ENCODE peak calls at places on chromosomes 6 and 20, in five cellular contexts. One of them, this sample, is unnamed.

GRCh38 chr6:163354779-163355431 is 59.6 kb upstream of the QKI start:
- DNase-seq in body of pancreas: peak
- DNase-seq in OCI-LY7: no peak
- DNase-seq in heart left ventricle: peak
- DNase-seq in psoas muscle: peak
- DNase-seq in this sample: no peak

GRCh38 chr6:159804504-159804903 is 4.4 kb downstream of the PNLDC1 start:
- DNase-seq in body of pancreas: no peak
- DNase-seq in OCI-LY7: no peak
- DNase-seq in heart left ventricle: no peak
- DNase-seq in psoas muscle: no peak
- DNase-seq in this sample: no peak

GRCh38 chr6:126156973-126157372 is 170.6 kb downstream of the TRMT11 start:
- DNase-seq in body of pancreas: no peak
- DNase-seq in OCI-LY7: no peak
- DNase-seq in heart left ventricle: no peak
- DNase-seq in psoas muscle: no peak
- DNase-seq in this sample: no peak

GRCh38 chr20:33909331-33909921 is 84.3 kb upstream of the RALY start:
- DNase-seq in body of pancreas: no peak
- DNase-seq in OCI-LY7: no peak
- DNase-seq in heart left ventricle: no peak
- DNase-seq in psoas muscle: no peak
- DNase-seq in this sample: no peak

GRCh38 chr6:163457637-163458561 is 43.4 kb downstream of the QKI start:
- DNase-seq in body of pancreas: no peak
- DNase-seq in OCI-LY7: no peak
- DNase-seq in heart left ventricle: no peak
- DNase-seq in psoas muscle: peak
- DNase-seq in this sample: no peak

GRCh38 chr6:34663887-34664269 is 32.7 kb downstream of the ILRUN start:
- DNase-seq in body of pancreas: no peak
- DNase-seq in OCI-LY7: no peak
- DNase-seq in heart left ventricle: no peak
- DNase-seq in psoas muscle: no peak
- DNase-seq in this sample: no peak

GRCh38 chr6:37779902-37780628 is 39.5 kb upstream of the ZFAND3 start:
- DNase-seq in body of pancreas: no peak
- DNase-seq in OCI-LY7: no peak
- DNase-seq in heart left ventricle: no peak
- DNase-seq in psoas muscle: no peak
- DNase-seq in this sample: no peak

GRCh38 chr6:1348675-1349074 is 36.8 kb downstream of the FOXQ1 start:
- DNase-seq in body of pancreas: no peak
- DNase-seq in OCI-LY7: no peak
- DNase-seq in heart left ventricle: peak
- DNase-seq in psoas muscle: peak
- DNase-seq in this sample: no peak

GRCh38 chr6:109024784-109025183 is 69.9 kb downstream of the SESN1 start:
- DNase-seq in body of pancreas: no peak
- DNase-seq in OCI-LY7: no peak
- DNase-seq in heart left ventricle: no peak
- DNase-seq in psoas muscle: peak
- DNase-seq in this sample: no peak

GRCh38 chr6:63923139-63923739 is 287.6 kb downstream of the PHF3 start:
- DNase-seq in body of pancreas: no peak
- DNase-seq in OCI-LY7: peak
- DNase-seq in heart left ventricle: no peak
- DNase-seq in psoas muscle: no peak
- DNase-seq in this sample: no peak

GRCh38 chr6:147116043-147116442 is 88.2 kb upstream of the STXBP5 start:
- DNase-seq in body of pancreas: no peak
- DNase-seq in OCI-LY7: no peak
- DNase-seq in heart left ventricle: no peak
- DNase-seq in psoas muscle: no peak
- DNase-seq in this sample: no peak

GRCh38 chr6:167828325-167828956 is 1.7 kb downstream of the AFDN start:
- DNase-seq in body of pancreas: no peak
- DNase-seq in OCI-LY7: peak
- DNase-seq in heart left ventricle: no peak
- DNase-seq in psoas muscle: no peak
- DNase-seq in this sample: no peak

GRCh38 chr6:1313755-1314503 is 2.0 kb downstream of the FOXQ1 start:
- DNase-seq in body of pancreas: peak
- DNase-seq in OCI-LY7: no peak
- DNase-seq in heart left ventricle: no peak
- DNase-seq in psoas muscle: no peak
- DNase-seq in this sample: no peak

GRCh38 chr6:10837692-10837996 is 695 bp downstream of the MAK start:
- DNase-seq in body of pancreas: peak
- DNase-seq in OCI-LY7: no peak
- DNase-seq in heart left ventricle: no peak
- DNase-seq in psoas muscle: no peak
- DNase-seq in this sample: no peak

GRCh38 chr6:98980814-98981213 is 33.1 kb upstream of the FBXL4 start:
- DNase-seq in body of pancreas: no peak
- DNase-seq in OCI-LY7: peak
- DNase-seq in heart left ventricle: no peak
- DNase-seq in psoas muscle: no peak
- DNase-seq in this sample: no peak

GRCh38 chr6:2885967-2886731 is 17.0 kb downstream of the SERPINB9 start:
- DNase-seq in body of pancreas: no peak
- DNase-seq in OCI-LY7: peak
- DNase-seq in heart left ventricle: no peak
- DNase-seq in psoas muscle: no peak
- DNase-seq in this sample: peak

GRCh38 chr6:74568851-74569250 is 637.0 kb downstream of the COL12A1 start:
- DNase-seq in body of pancreas: no peak
- DNase-seq in OCI-LY7: no peak
- DNase-seq in heart left ventricle: no peak
- DNase-seq in psoas muscle: no peak
- DNase-seq in this sample: no peak

GRCh38 chr6:157613011-157613522 is 210.0 kb upstream of the SNX9 start:
- DNase-seq in body of pancreas: no peak
- DNase-seq in OCI-LY7: no peak
- DNase-seq in heart left ventricle: no peak
- DNase-seq in psoas muscle: no peak
- DNase-seq in this sample: no peak

GRCh38 chr6:73481969-73482368 is 20.4 kb downstream of the MTO1 start:
- DNase-seq in body of pancreas: no peak
- DNase-seq in OCI-LY7: no peak
- DNase-seq in heart left ventricle: no peak
- DNase-seq in psoas muscle: no peak
- DNase-seq in this sample: no peak

GRCh38 chr20:25283221-25283951 is 35.5 kb downstream of the PYGB start:
- DNase-seq in body of pancreas: peak
- DNase-seq in OCI-LY7: no peak
- DNase-seq in heart left ventricle: peak
- DNase-seq in psoas muscle: no peak
- DNase-seq in this sample: no peak

GRCh38 chr6:122548281-122548680 is 61.9 kb upstream of the PKIB start:
- DNase-seq in body of pancreas: no peak
- DNase-seq in OCI-LY7: no peak
- DNase-seq in heart left ventricle: no peak
- DNase-seq in psoas muscle: no peak
- DNase-seq in this sample: no peak

GRCh38 chr20:12824353-12824752 is 184.4 kb upstream of the SPTLC3 start:
- DNase-seq in body of pancreas: no peak
- DNase-seq in OCI-LY7: no peak
- DNase-seq in heart left ventricle: no peak
- DNase-seq in psoas muscle: no peak
- DNase-seq in this sample: no peak

GRCh38 chr6:63936399-63936798 is 300.8 kb downstream of the PHF3 start:
- DNase-seq in body of pancreas: no peak
- DNase-seq in OCI-LY7: no peak
- DNase-seq in heart left ventricle: no peak
- DNase-seq in psoas muscle: no peak
- DNase-seq in this sample: no peak

GRCh38 chr6:71334768-71335167 is 46.2 kb downstream of the OGFRL1 start:
- DNase-seq in body of pancreas: no peak
- DNase-seq in OCI-LY7: no peak
- DNase-seq in heart left ventricle: no peak
- DNase-seq in psoas muscle: no peak
- DNase-seq in this sample: no peak

GRCh38 chr20:22453244-22454080 is 130.9 kb downstream of the FOXA2 start:
- DNase-seq in body of pancreas: peak
- DNase-seq in OCI-LY7: no peak
- DNase-seq in heart left ventricle: no peak
- DNase-seq in psoas muscle: no peak
- DNase-seq in this sample: no peak

GRCh38 chr6:36780517-36781210 is 58.6 kb downstream of the CPNE5 start:
- DNase-seq in body of pancreas: peak
- DNase-seq in OCI-LY7: peak
- DNase-seq in heart left ventricle: no peak
- DNase-seq in psoas muscle: no peak
- DNase-seq in this sample: no peak

GRCh38 chr6:33742837-33743236 is 3.9 kb downstream of the IP6K3 start:
- DNase-seq in body of pancreas: no peak
- DNase-seq in OCI-LY7: no peak
- DNase-seq in heart left ventricle: no peak
- DNase-seq in psoas muscle: no peak
- DNase-seq in this sample: no peak

GRCh38 chr6:52846002-52846401 is 5.4 kb upstream of the GSTA5 start:
- DNase-seq in body of pancreas: no peak
- DNase-seq in OCI-LY7: no peak
- DNase-seq in heart left ventricle: no peak
- DNase-seq in psoas muscle: no peak
- DNase-seq in this sample: no peak

GRCh38 chr6:159106627-159107241 is 61.9 kb upstream of the TAGAP start:
- DNase-seq in body of pancreas: peak
- DNase-seq in OCI-LY7: peak
- DNase-seq in heart left ventricle: peak
- DNase-seq in psoas muscle: peak
- DNase-seq in this sample: no peak

GRCh38 chr20:53622247-53623114 is 28.8 kb upstream of the ZNF217 start:
- DNase-seq in body of pancreas: no peak
- DNase-seq in OCI-LY7: peak
- DNase-seq in heart left ventricle: no peak
- DNase-seq in psoas muscle: no peak
- DNase-seq in this sample: no peak

GRCh38 chr6:95227301-95227700 is 350.0 kb upstream of the MANEA start:
- DNase-seq in body of pancreas: no peak
- DNase-seq in OCI-LY7: no peak
- DNase-seq in heart left ventricle: no peak
- DNase-seq in psoas muscle: no peak
- DNase-seq in this sample: no peak

GRCh38 chr6:18148304-18149025 is 6.4 kb downstream of the TPMT start:
- DNase-seq in body of pancreas: no peak
- DNase-seq in OCI-LY7: no peak
- DNase-seq in heart left ventricle: no peak
- DNase-seq in psoas muscle: no peak
- DNase-seq in this sample: no peak

GRCh38 chr6:34147906-34148701 is 2.2 kb upstream of the GRM4 start:
- DNase-seq in body of pancreas: no peak
- DNase-seq in OCI-LY7: peak
- DNase-seq in heart left ventricle: no peak
- DNase-seq in psoas muscle: no peak
- DNase-seq in this sample: no peak

DNA sequence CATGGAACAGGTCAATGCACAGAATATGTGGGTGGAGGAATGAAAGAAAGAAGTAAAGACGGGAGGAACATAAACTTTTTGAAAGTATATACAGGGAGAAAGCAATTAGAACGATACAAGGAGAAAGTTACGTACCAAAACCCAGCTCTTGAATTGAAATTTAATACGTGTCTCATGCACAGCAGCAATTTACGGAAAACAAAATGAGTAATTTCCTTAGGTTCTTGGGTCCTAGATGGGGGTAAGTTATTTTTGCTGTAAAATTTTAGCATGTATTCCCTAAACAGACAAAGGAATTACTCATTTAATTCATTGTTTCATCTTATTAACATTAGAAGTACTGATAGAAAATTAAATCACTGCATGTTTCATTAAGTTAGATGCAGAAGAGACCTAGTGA is 75.8 kb downstream of the PDE10A start:
- DNase-seq in body of pancreas: no peak
- DNase-seq in OCI-LY7: no peak
- DNase-seq in heart left ventricle: no peak
- DNase-seq in psoas muscle: no peak
- DNase-seq in this sample: no peak
- H3K4me3 ChIP-seq in body of pancreas: no peak
- H3K4me3 ChIP-seq in OCI-LY7: no peak
- H3K4me3 ChIP-seq in heart left ventricle: no peak
- H3K4me3 ChIP-seq in psoas muscle: no peak
- H3K4me3 ChIP-seq in this sample: no peak

GRCh38 chr6:127938701-127939100 is 37.8 kb upstream of the THEMIS start:
- DNase-seq in body of pancreas: no peak
- DNase-seq in OCI-LY7: no peak
- DNase-seq in heart left ventricle: no peak
- DNase-seq in psoas muscle: no peak
- DNase-seq in this sample: no peak
- H3K4me3 ChIP-seq in body of pancreas: no peak
- H3K4me3 ChIP-seq in OCI-LY7: no peak
- H3K4me3 ChIP-seq in heart left ventricle: no peak
- H3K4me3 ChIP-seq in psoas muscle: no peak
- H3K4me3 ChIP-seq in this sample: no peak

DNA sequence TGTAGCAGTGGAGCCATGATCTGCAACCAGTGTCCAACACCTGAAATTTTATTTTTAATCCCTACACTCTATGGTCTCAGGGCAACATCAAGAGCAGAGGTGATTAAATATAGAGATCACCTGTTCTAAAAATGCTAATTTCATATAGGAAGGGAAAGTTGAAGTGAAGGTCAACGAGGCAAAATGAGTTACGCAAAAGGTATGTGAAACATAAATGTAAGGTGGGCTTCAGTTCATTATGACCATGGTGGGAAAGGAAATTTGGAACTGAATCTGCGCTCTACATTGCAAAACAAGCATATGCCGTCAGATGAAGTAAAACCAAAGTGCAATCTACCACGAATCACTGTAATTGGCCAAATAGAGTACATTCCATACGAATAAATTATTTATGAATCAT is 35.2 kb upstream of the STMND1 start:
- DNase-seq in body of pancreas: no peak
- DNase-seq in OCI-LY7: no peak
- DNase-seq in heart left ventricle: no peak
- DNase-seq in psoas muscle: no peak
- DNase-seq in this sample: no peak
- H3K4me3 ChIP-seq in body of pancreas: no peak
- H3K4me3 ChIP-seq in OCI-LY7: no peak
- H3K4me3 ChIP-seq in heart left ventricle: no peak
- H3K4me3 ChIP-seq in psoas muscle: no peak
- H3K4me3 ChIP-seq in this sample: no peak

GRCh38 chr6:169210611-169211010 is 43.0 kb downstream of the THBS2 start:
- DNase-seq in body of pancreas: no peak
- DNase-seq in OCI-LY7: no peak
- DNase-seq in heart left ventricle: no peak
- DNase-seq in psoas muscle: no peak
- DNase-seq in this sample: no peak

GRCh38 chr6:169212897-169213813 is 40.5 kb downstream of the THBS2 start:
- DNase-seq in body of pancreas: peak
- DNase-seq in OCI-LY7: peak
- DNase-seq in heart left ventricle: peak
- DNase-seq in psoas muscle: peak
- DNase-seq in this sample: peak

GRCh38 chr6:169211881-169212280 is 41.8 kb downstream of the THBS2 start:
- DNase-seq in body of pancreas: no peak
- DNase-seq in OCI-LY7: no peak
- DNase-seq in heart left ventricle: no peak
- DNase-seq in psoas muscle: no peak
- DNase-seq in this sample: peak

GRCh38 chr6:169213814-169214520 is 39.7 kb downstream of the THBS2 start:
- DNase-seq in body of pancreas: no peak
- DNase-seq in OCI-LY7: no peak
- DNase-seq in heart left ventricle: no peak
- DNase-seq in psoas muscle: no peak
- DNase-seq in this sample: peak

GRCh38 chr6:169212436-169212835 is 41.2 kb downstream of the THBS2 start:
- DNase-seq in body of pancreas: no peak
- DNase-seq in OCI-LY7: no peak
- DNase-seq in heart left ventricle: no peak
- DNase-seq in psoas muscle: no peak
- DNase-seq in this sample: no peak
- H3K4me3 ChIP-seq in body of pancreas: no peak
- H3K4me3 ChIP-seq in OCI-LY7: peak
- H3K4me3 ChIP-seq in heart left ventricle: peak
- H3K4me3 ChIP-seq in psoas muscle: peak
- H3K4me3 ChIP-seq in this sample: peak